ENCODE peak calls at places on chromosomes 2 and 18, in nine cellular contexts. O is PC-3, K is A549, T is foreskin fibroblast, J is stomach, D is GM13977, G is AG04450, C is epithelial cell of esophagus, P is fibroblast of mammary gland. U is an unnamed sample.

GRCh38 chr2:11175293-11175795 is 20.1 kb downstream of the SLC66A3 start:
- DNase-seq in T (peak), P (peak), D (no peak), O (no peak), J (no peak), K (no peak), C (no peak), G (no peak), U (peak)

GRCh38 chr2:155308367-155309009 is 610.0 kb downstream of the KCNJ3 start:
- DNase-seq in C (no peak), T (no peak), D (no peak), O (peak), G (no peak), P (no peak), J (no peak), K (peak), U (no peak)

GRCh38 chr2:43075906-43076585 is 150.4 kb downstream of the ZFP36L2 start:
- DNase-seq in O (peak), J (no peak), T (peak), P (peak), D (no peak), G (no peak), K (peak), C (peak), U (peak)

GRCh38 chr2:30003128-30003527 is 81.7 kb upstream of the ALK start:
- DNase-seq in J (no peak), K (no peak), C (no peak), T (no peak), D (no peak), P (no peak), G (no peak), O (no peak), U (no peak)

GRCh38 chr18:74204543-74205152 is 56.3 kb downstream of the TIMM21 start:
- DNase-seq in O (no peak), K (no peak), D (no peak), P (no peak), G (no peak), C (no peak), J (no peak), T (peak), U (no peak)

GRCh38 chr2:192070099-192070498 is 124.6 kb downstream of the TMEFF2 start:
- DNase-seq in K (no peak), D (no peak), G (no peak), J (no peak), O (peak), T (peak), C (no peak), P (peak), U (no peak)

GRCh38 chr2:134705861-134706586 is 12.8 kb downstream of the TMEM163 start:
- DNase-seq in D (no peak), C (no peak), G (no peak), T (no peak), O (no peak), K (no peak), P (no peak), J (no peak), U (no peak)

GRCh38 chr2:133293544-133294270 is 274.6 kb downstream of the NCKAP5 start:
- DNase-seq in O (no peak), C (no peak), T (peak), J (no peak), D (no peak), K (no peak), G (no peak), P (no peak), U (peak)

GRCh38 chr2:181552808-181553207 is 95.6 kb downstream of the ITGA4 start:
- DNase-seq in T (peak), G (no peak), P (peak), J (no peak), K (no peak), C (peak), D (no peak), O (peak), U (no peak)

GRCh38 chr18:62964432-62964831 is 249.1 kb downstream of the PHLPP1 start:
- DNase-seq in K (no peak), P (no peak), C (no peak), G (no peak), O (no peak), D (no peak), T (no peak), J (no peak), U (no peak)

GRCh38 chr2:48826986-48827385 is 71.5 kb upstream of the LHCGR start:
- DNase-seq in G (no peak), D (no peak), C (no peak), J (no peak), K (no peak), T (no peak), P (no peak), O (no peak), U (no peak)

GRCh38 chr2:69157441-69157840 is 144.5 kb downstream of the ANTXR1 start:
- DNase-seq in C (no peak), G (no peak), J (no peak), D (no peak), O (no peak), K (no peak), P (no peak), T (no peak), U (no peak)

GRCh38 chr2:168518555-168519066 is 62.5 kb downstream of the CERS6 start:
- DNase-seq in T (no peak), K (no peak), G (no peak), D (no peak), O (no peak), C (peak), P (peak), J (no peak), U (no peak)

GRCh38 chr18:8948471-8949149 is 153.9 kb upstream of the NDUFV2 start:
- DNase-seq in C (peak), P (peak), D (no peak), T (peak), G (peak), K (peak), O (peak), J (no peak), U (peak)

GRCh38 chr2:69192176-69192945 is 179.4 kb downstream of the ANTXR1 start:
- DNase-seq in K (no peak), T (no peak), J (no peak), O (no peak), D (no peak), C (no peak), P (peak), G (no peak), U (no peak)

GRCh38 chr18:38868757-38869156 is 1303.2 kb upstream of the CELF4 start:
- DNase-seq in J (no peak), C (no peak), K (no peak), G (no peak), T (no peak), P (no peak), D (no peak), O (no peak), U (no peak)

GRCh38 chr2:107687087-107687486 is 139.6 kb upstream of the RGPD4 start:
- DNase-seq in G (no peak), T (peak), J (no peak), D (no peak), O (no peak), C (peak), P (no peak), K (no peak), U (no peak)

GRCh38 chr2:112154246-112155110 is 16.3 kb downstream of the FBLN7 start:
- DNase-seq in J (peak), O (no peak), T (no peak), P (no peak), C (no peak), D (no peak), K (no peak), G (no peak), U (no peak)

GRCh38 chr2:42171396-42171971 is 2.3 kb downstream of the EML4 start:
- DNase-seq in D (peak), P (no peak), K (no peak), J (no peak), O (no peak), C (no peak), G (no peak), T (peak), U (no peak)

GRCh38 chr2:172811027-172811426 is 75.4 kb downstream of the RAPGEF4 start:
- DNase-seq in G (no peak), K (no peak), P (no peak), C (no peak), O (no peak), J (no peak), T (peak), D (no peak), U (no peak)

GRCh38 chr18:13353424-13353823 is 134.9 kb downstream of the LDLRAD4 start:
- DNase-seq in G (no peak), D (no peak), K (no peak), J (no peak), O (no peak), P (no peak), C (no peak), T (no peak), U (no peak)

GRCh38 chr2:146874260-146874658 is 970.6 kb upstream of the ACVR2A start:
- DNase-seq in K (peak), D (no peak), O (peak), P (peak), J (peak), C (peak), T (peak), G (no peak), U (no peak)

GRCh38 chr2:56239437-56239836 is 55.6 kb downstream of the CCDC85A start:
- DNase-seq in C (no peak), J (no peak), D (no peak), G (no peak), P (peak), K (no peak), O (peak), T (peak), U (peak)

GRCh38 chr18:45248240-45248903 is 366.9 kb upstream of the SLC14A2 start:
- DNase-seq in P (peak), K (no peak), G (peak), C (no peak), T (peak), J (no peak), O (no peak), D (no peak), U (peak)

GRCh38 chr2:167451496-167452289 is 563.4 kb downstream of the XIRP2 start:
- DNase-seq in P (no peak), O (no peak), C (no peak), J (no peak), K (no peak), D (no peak), G (no peak), T (no peak), U (no peak)

GRCh38 chr2:177029075-177029474 is 183.5 kb upstream of the HNRNPA3 start:
- DNase-seq in C (no peak), K (no peak), P (no peak), G (no peak), O (no peak), J (no peak), D (no peak), T (no peak), U (no peak)

GRCh38 chr2:164568317-164568716 is 53.0 kb downstream of the GRB14 start:
- DNase-seq in P (no peak), O (no peak), K (no peak), D (no peak), J (no peak), T (no peak), C (no peak), G (no peak), U (no peak)

DNA sequence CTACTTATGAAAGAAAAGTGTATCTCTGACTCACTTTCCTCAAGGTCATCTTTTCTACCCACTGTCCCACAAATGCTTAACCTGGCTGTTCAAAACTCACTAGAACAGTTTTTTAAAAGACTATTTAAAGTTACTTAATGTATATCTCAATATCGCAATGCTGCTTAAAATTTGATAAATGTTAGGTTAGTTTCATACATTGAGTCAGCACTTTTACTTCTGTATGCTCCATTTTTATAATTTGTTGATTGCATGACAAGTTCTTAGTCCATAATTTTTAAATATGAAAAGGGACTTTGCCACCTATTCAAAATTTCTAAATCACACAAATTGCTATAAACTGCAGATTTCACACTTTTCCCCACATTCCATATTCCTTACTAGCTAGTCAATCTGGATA is 231.7 kb upstream of the SLC39A10 start:
- DNase-seq in J (no peak), K (no peak), C (no peak), T (no peak), D (no peak), O (no peak), G (no peak), P (no peak), U (no peak)
- TF ChIP-seq CTCF in J (no peak), K (no peak), C (no peak), T (no peak), D (no peak), O (no peak), G (no peak), P (no peak), U (no peak)

DNA sequence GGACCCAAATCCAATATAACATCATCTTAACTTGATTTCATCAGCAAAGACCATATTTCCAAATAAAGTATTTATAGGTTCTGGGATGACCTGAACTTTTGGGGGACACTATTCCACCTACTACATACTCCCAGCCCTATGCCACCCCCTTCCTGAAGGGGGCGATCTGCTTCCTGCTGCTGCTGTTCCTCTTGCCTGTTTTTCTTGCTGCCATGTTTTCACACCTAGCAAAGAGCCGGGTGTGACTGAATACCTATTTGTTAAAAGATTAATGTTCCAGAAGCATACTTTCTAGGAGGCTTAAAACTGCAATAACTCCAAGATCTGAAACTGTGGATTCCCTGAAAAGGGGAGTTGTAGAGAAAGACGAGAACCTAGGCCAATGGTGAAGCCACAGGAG is 89.7 kb downstream of the ICOS start:
- DNase-seq in P (no peak), O (no peak), G (no peak), D (no peak), C (no peak), K (no peak), T (no peak), J (no peak), U (no peak)
- TF ChIP-seq CTCF in P (peak), O (peak), G (no peak), D (peak), C (no peak), K (no peak), T (no peak), J (no peak), U (peak)

DNA sequence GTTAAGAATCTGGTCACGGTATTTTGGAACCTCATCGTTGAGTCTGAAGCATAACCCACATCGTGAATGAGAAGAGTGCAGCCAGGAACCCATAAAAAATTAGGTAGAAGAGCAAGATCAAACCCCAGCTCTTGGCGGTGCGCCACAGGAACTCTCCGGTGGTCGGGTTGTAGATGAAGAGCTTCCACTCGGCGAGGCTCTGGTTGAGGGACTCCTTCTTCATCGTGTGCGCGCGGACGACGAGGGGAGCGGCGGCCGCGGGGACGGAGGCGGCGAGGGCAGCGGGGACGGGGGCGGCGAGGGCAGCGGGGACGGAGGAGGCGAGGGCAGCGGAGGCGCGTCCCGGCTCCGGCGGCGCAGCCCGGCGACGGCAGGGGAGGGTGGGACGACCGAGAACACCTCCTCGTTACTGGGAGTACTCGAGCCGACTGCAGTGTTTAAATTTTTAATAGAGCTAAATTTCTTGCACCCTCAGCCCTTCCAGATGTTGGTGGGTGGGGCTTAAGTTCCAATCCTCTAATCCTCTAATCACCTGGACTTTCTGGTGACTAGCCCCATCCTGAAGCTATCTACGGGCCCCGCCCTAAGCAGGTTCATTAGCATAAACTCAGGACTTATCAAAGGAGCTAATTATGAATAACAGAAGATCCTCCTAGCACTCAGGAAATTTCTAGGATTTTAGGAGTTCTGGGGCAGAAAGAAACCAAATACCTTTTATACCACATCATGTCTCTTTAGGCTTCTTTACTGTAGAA is 20.4 kb upstream of the PAPOLG start:
- DNase-seq in D (no peak), G (no peak), P (no peak), T (peak), K (no peak), O (no peak), C (peak), J (no peak), U (no peak)
- TF ChIP-seq CTCF in D (no peak), G (no peak), P (no peak), T (no peak), K (no peak), O (no peak), C (no peak), J (no peak), U (no peak)

DNA sequence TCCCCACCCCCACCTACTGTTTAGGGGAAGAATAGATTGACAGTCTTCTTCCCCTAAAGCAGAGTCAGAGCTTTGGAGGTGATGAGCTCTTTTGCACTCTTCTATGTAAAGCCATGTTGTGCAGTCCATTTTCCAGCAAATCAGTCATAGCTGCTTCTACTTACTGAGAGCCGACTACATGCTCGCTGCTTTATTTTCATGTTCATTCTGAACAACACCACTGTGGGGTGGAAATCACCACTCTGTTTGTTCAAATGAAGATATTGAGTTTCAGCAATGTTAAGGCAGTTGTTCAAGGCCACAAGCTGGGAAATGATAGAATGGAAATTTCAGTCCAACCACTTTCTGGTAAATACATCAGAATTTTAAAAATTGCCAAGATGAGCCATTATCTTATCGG is 88.3 kb downstream of the INSIG2 start:
- DNase-seq in C (no peak), K (no peak), G (no peak), T (no peak), J (no peak), P (no peak), O (no peak), D (no peak), U (no peak)
- TF ChIP-seq CTCF in C (no peak), K (no peak), G (no peak), T (no peak), J (no peak), P (no peak), O (no peak), D (no peak), U (no peak)

DNA sequence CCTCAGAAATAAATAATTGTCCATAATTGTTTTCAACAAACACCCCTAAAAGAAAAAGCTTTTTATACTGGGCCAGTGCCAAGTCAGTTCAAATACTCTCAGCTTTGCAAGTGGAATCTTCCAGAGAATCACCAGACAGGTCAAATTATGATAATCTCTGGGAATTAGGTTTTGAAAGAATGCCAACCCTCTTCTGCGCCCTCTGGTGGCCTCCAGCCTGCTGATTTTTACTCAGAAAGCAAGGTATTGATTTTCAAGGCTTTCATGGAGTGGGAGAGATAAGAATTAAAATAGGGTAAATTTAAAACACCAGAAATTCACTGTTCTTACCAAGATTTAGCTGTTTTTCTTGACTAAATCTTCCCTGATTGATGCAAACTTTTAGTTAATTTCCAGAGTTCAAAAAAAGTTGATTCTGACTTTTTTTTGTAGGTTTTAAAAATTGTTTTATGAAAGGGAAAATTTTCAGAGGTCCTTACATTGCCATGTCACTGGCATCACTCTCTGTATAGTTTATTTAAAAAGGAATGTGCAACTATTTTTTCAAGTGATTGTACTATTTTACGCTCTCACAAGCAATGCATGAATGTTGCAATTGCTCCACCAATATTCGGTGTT is 282.9 kb upstream of the TNP1 start:
- DNase-seq in J (no peak), P (peak), G (no peak), C (peak), K (peak), D (no peak), O (peak), T (peak), U (peak)
- TF ChIP-seq CTCF in J (no peak), P (peak), G (peak), C (peak), K (peak), D (peak), O (peak), T (peak), U (peak)

DNA sequence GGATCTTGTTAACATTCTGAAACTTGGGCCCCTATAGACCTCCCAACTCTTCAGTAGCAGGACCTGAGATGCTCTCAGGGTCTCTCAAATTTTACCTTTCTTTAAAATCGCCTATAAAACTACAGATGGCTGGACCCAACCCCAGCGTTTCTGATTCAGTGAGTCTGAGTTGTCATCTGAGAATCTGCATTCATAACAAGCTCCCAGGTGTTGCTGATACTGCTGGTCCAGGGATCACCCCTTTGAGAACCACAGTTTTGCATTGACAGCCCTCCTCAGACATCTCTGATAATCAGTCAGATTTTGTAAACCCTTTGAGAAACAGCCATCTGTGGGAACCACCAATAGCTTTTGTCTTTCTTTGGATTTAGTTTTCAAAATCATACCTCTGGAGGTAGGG is 315.8 kb downstream of the CYRIA start:
- DNase-seq in J (no peak), O (no peak), K (no peak), P (no peak), C (no peak), D (no peak), G (no peak), T (no peak), U (no peak)
- TF ChIP-seq CTCF in J (no peak), O (no peak), K (no peak), P (no peak), C (no peak), D (no peak), G (no peak), T (no peak), U (no peak)

U was measured in HFFc6.